ENCODE peak calls at places on chromosomes 3 and 15, in nine cellular contexts. D is BE2C; I is ovary; F is breast epithelium; V is Panc1; K is HCT116; R is CD4-positive, alpha-beta T cell; X is endodermal cell; E is body of pancreas. U is an unnamed sample. For H3K27me3, the result is how much of the 10 kb centered on the place peaks cover.

GRCh38 chr3:187105700-187106099 is 33.6 kb downstream of the RPL39L start:
- DNase-seq in D (no peak), I (no peak), F (no peak), V (no peak), K (no peak), R (no peak), X (no peak), E (no peak), U (no peak)

GRCh38 chr3:102514241-102514640 is 79.4 kb downstream of the ZPLD1 start:
- DNase-seq in D (no peak), I (no peak), F (no peak), V (no peak), K (no peak), R (no peak), X (no peak), E (no peak), U (no peak)

GRCh38 chr15:70533931-70534742 is 229.2 kb downstream of the UACA start:
- DNase-seq in D (no peak), I (no peak), F (no peak), V (no peak), K (no peak), R (no peak), X (peak), E (no peak), U (no peak)

GRCh38 chr3:182292586-182292985 is 500.7 kb upstream of the ATP11B start:
- DNase-seq in D (no peak), I (no peak), F (no peak), V (no peak), K (no peak), R (no peak), X (no peak), E (no peak), U (no peak)

GRCh38 chr3:171192176-171192854 is 165.8 kb upstream of the SLC2A2 start:
- DNase-seq in D (peak), I (no peak), F (no peak), V (no peak), K (peak), R (no peak), X (no peak), E (no peak), U (no peak)

GRCh38 chr3:177466076-177466475 is 268.8 kb upstream of the TBL1XR1 start:
- DNase-seq in D (no peak), I (no peak), F (no peak), V (no peak), K (no peak), R (no peak), X (no peak), E (no peak), U (no peak)

GRCh38 chr3:191303596-191303995 is 25.6 kb upstream of the CCDC50 start:
- DNase-seq in D (no peak), I (no peak), F (no peak), V (no peak), K (no peak), R (no peak), X (no peak), E (no peak), U (no peak)

GRCh38 chr3:25916286-25916685 is 126.4 kb downstream of the OXSM start:
- DNase-seq in D (no peak), I (no peak), F (no peak), V (no peak), K (no peak), R (no peak), X (no peak), E (no peak), U (no peak)

GRCh38 chr3:193971268-193971751 is 164.6 kb upstream of the HES1 start:
- DNase-seq in D (no peak), I (no peak), F (no peak), V (no peak), K (no peak), R (no peak), X (no peak), E (no peak), U (no peak)

GRCh38 chr15:64423970-64424369 is 36.3 kb downstream of the TRIP4 start:
- DNase-seq in D (no peak), I (no peak), F (no peak), V (no peak), K (no peak), R (no peak), X (no peak), E (no peak), U (no peak)

GRCh38 chr15:64426845-64427465 is 33.4 kb upstream of the ZNF609 start:
- DNase-seq in D (no peak), I (no peak), F (no peak), V (peak), K (peak), R (no peak), X (no peak), E (no peak), U (no peak)

GRCh38 chr15:64422697-64423096 is 35.1 kb downstream of the TRIP4 start:
- DNase-seq in D (no peak), I (no peak), F (no peak), V (no peak), K (no peak), R (no peak), X (no peak), E (no peak), U (no peak)
- H3K27me3 ChIP-seq in D (under half), I (under half), F (under half), V (under half), K (under half), R (under half), X (under half), E (under half), U (under half)

GRCh38 chr15:73766598-73766997 is 13.4 kb upstream of the INSYN1 start:
- DNase-seq in D (no peak), I (no peak), F (no peak), V (no peak), K (no peak), R (no peak), X (no peak), E (no peak), U (no peak)
- H3K27me3 ChIP-seq in D (under half), I (under half), F (under half), V (under half), K (under half), R (under half), X (under half), E (under half), U (under half)

GRCh38 chr15:68493629-68494028 is 61.7 kb upstream of the ITGA11 start:
- DNase-seq in D (no peak), I (no peak), F (no peak), V (no peak), K (no peak), R (no peak), X (no peak), E (no peak), U (no peak)

GRCh38 chr15:68494573-68495105 is 62.7 kb upstream of the ITGA11 start:
- DNase-seq in D (no peak), I (no peak), F (no peak), V (no peak), K (no peak), R (no peak), X (no peak), E (no peak), U (no peak)

GRCh38 chr15:68491415-68492106 is 59.6 kb upstream of the ITGA11 start:
- DNase-seq in D (no peak), I (no peak), F (no peak), V (no peak), K (no peak), R (no peak), X (no peak), E (no peak), U (no peak)

GRCh38 chr15:68495221-68495950 is 63.4 kb upstream of the ITGA11 start:
- DNase-seq in D (no peak), I (no peak), F (no peak), V (no peak), K (no peak), R (no peak), X (no peak), E (no peak), U (no peak)

DNA sequence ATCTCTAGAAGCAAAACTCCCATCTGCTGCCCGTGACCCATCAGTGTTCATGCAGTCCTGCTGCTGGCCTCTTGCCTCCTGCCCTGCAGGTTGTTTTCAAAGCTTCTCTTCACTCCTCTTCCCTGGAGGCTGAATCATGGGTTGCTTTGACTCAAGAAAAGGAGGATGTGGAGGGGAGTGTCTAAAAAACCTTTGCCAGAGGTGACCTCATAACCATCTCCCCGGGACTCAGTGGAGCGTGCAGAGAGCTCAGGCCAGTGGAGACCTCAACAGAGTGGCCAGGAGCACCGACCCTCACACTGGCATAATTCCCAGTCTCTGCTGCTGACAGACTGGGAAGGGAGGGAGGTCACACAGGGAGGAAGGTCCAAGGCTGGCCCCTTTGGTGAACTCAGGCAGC is 60.9 kb upstream of the ITGA11 start:
- DNase-seq in D (no peak), I (peak), F (no peak), V (no peak), K (no peak), R (no peak), X (no peak), E (no peak), U (peak)
- H3K27me3 ChIP-seq in D (under half), I (under half), F (under half), V (under half), K (half or more), R (under half), X (under half), E (under half), U (under half)

GRCh38 chr3:128483657-128484403 is 9.2 kb downstream of the GATA2 start:
- DNase-seq in D (no peak), I (no peak), F (no peak), V (no peak), K (no peak), R (no peak), X (peak), E (no peak), U (no peak)
- H3K27me3 ChIP-seq in D (under half), I (under half), F (half or more), V (under half), K (under half), R (half or more), X (half or more), E (under half), U (under half)

GRCh38 chr3:12379640-12380407 is 91.0 kb downstream of the PPARG start:
- DNase-seq in D (no peak), I (no peak), F (no peak), V (no peak), K (no peak), R (no peak), X (no peak), E (no peak), U (no peak)

GRCh38 chr3:12372762-12373280 is 84.0 kb downstream of the PPARG start:
- DNase-seq in D (no peak), I (no peak), F (no peak), V (no peak), K (no peak), R (no peak), X (no peak), E (no peak), U (no peak)

GRCh38 chr3:12370758-12371157 is 81.9 kb downstream of the PPARG start:
- DNase-seq in D (peak), I (no peak), F (no peak), V (no peak), K (peak), R (no peak), X (no peak), E (no peak), U (no peak)

GRCh38 chr3:12371525-12372140 is 82.8 kb downstream of the PPARG start:
- DNase-seq in D (no peak), I (peak), F (no peak), V (no peak), K (no peak), R (no peak), X (no peak), E (peak), U (peak)

GRCh38 chr3:12375572-12375971 is 86.7 kb downstream of the PPARG start:
- DNase-seq in D (no peak), I (no peak), F (no peak), V (no peak), K (no peak), R (no peak), X (no peak), E (no peak), U (no peak)
- H3K27me3 ChIP-seq in D (under half), I (under half), F (under half), V (under half), K (under half), R (under half), X (under half), E (under half), U (under half)

DNA sequence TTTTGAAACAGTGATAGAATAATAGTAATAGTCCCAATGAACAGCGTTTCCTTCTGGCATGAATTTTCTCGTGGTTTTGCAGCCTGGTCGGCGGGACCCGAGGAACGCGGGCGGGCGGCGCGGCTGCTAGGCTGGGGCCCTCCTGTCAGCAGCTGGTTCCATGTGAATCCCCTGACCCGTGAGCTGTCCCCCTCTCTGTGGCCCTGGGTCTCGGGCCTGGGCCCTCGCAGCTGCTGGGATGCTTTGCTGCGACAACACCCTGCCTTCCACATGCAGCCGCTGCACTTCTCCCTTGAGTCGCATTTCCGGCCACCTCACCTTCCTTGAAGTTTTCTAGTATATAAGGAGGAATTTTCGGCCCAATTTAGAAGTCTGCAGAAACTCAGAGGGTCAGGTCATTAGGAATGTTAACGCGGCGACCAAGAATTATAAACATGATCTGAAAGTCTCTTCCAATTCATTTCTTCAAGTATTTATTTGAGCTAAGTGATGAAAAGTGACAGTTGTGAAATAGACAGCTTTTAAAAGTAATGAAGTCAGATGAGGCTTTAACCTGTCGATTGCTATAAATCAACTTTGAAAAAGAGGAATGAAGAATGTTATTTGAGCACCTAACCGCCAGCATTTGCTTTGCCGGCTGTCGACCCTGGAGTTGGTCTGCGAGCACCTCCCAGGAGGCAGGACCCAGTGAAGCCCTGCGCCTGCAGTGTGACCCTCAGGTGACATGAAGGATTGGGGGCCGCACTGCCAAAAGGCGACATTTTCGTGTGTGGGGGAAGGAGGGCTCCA is 27.7 kb downstream of the NR2F2 start:
- DNase-seq in D (no peak), I (no peak), F (no peak), V (no peak), K (no peak), R (no peak), X (peak), E (no peak), U (no peak)
- H3K27me3 ChIP-seq in D (half or more), I (under half), F (half or more), V (under half), K (under half), R (half or more), X (half or more), E (under half), U (under half)

DNA sequence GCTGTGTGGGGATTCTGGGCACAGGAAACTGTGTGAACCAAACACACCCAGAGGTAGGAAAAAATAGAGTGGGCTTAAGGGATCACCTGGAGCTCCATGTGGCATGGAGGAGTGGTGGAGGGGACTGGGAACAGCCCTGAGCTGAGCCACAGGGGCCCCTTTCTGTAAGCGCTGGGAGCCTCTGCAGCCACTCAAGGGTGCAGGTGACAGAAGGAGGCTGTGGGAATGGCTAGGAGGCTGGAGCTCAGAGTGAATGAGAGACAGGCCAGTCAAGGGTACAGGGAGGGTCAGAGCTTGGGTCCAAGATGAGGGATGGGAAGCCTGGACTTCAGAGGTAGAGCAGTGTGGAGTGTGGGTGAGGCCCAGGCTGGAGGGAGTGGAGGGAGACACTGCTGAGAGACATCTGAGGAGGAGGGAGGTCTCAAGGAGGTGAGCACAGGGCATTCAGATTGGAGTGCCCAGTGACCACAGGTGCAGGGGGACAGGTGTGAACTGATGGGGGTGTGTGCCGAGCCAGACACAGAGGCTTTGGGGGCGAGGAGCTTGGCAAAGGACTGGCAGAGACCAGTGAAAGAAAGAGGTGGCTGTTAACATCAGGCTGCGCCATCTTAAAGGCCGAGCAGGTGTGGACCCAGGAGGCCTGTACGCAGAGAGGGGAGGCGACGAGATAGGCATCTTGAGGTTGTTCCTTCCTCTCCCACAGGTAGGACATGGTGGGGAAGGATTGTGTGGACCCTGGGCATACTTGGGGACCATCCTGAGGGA is 56.8 kb downstream of the FGD5 start:
- DNase-seq in D (no peak), I (no peak), F (peak), V (no peak), K (no peak), R (no peak), X (peak), E (no peak), U (no peak)
- H3K27me3 ChIP-seq in D (under half), I (under half), F (under half), V (under half), K (under half), R (under half), X (under half), E (under half), U (under half)

GRCh38 chr3:138935505-138935863 is 11.5 kb downstream of the FOXL2 start:
- DNase-seq in D (no peak), I (no peak), F (no peak), V (no peak), K (no peak), R (no peak), X (no peak), E (no peak), U (no peak)
- H3K27me3 ChIP-seq in D (half or more), I (under half), F (half or more), V (under half), K (under half), R (half or more), X (half or more), E (under half), U (under half)